ENCODE peak calls at places on chromosomes 11 and 22, in seven cellular contexts. B is BJ; A is right cardiac atrium; O is aorta; S is dorsolateral prefrontal cortex; T is lower lobe of right lung; Q is CD8-positive, alpha-beta memory T cell. N is an unnamed sample. For H3K27me3, the result is how much of the 10 kb centered on the place peaks cover.

GRCh38 chr11:129694538-129694937 is 121.1 kb upstream of the TMEM45B start:
- DNase-seq in Q (no peak), T (no peak), A (no peak), B (no peak), O (no peak), S (no peak), N (no peak)

GRCh38 chr11:34633990-34634725 is 13.3 kb downstream of the EHF start:
- DNase-seq in Q (no peak), A (no peak), B (no peak), S (no peak), T (no peak), O (no peak), N (no peak)

GRCh38 chr11:132072044-132072879 is 701.8 kb downstream of the NTM start:
- DNase-seq in S (no peak), Q (no peak), O (no peak), A (no peak), T (no peak), B (peak), N (no peak)

GRCh38 chr22:34036936-34037335 is 116.7 kb upstream of the LARGE1 start:
- DNase-seq in O (no peak), S (no peak), Q (no peak), B (no peak), A (no peak), T (no peak), N (no peak)

GRCh38 chr11:66919938-66920337 is 38.2 kb downstream of the PC start:
- DNase-seq in A (no peak), S (no peak), B (no peak), T (no peak), O (no peak), Q (no peak), N (no peak)

GRCh38 chr11:119734788-119735187 is 5.8 kb upstream of the NECTIN1 start:
- DNase-seq in Q (no peak), S (no peak), T (no peak), B (no peak), A (no peak), O (no peak), N (no peak)

GRCh38 chr11:36577859-36578258 is 10.1 kb downstream of the RAG1 start:
- DNase-seq in O (no peak), Q (no peak), T (no peak), A (no peak), B (peak), S (no peak), N (no peak)

GRCh38 chr22:48433647-48434046 is 1394.0 kb downstream of the BRD1 start:
- DNase-seq in A (no peak), O (peak), S (peak), T (no peak), Q (no peak), B (no peak), N (peak)

GRCh38 chr11:59755701-59756495 is 722 bp downstream of the STX3 start:
- DNase-seq in T (peak), B (no peak), O (peak), A (peak), S (peak), Q (peak), N (peak)

GRCh38 chr11:85595285-85595884 is 31.8 kb downstream of the DLG2 start:
- DNase-seq in T (no peak), O (no peak), S (no peak), A (no peak), B (peak), Q (no peak), N (no peak)

GRCh38 chr11:105135873-105136272 is 3.7 kb downstream of the CARD18 start:
- DNase-seq in B (no peak), A (no peak), O (no peak), S (no peak), T (no peak), Q (no peak), N (no peak)

GRCh38 chr11:19952101-19952605 is 208.1 kb downstream of the DBX1 start:
- DNase-seq in O (no peak), S (no peak), Q (no peak), B (no peak), T (no peak), A (no peak), N (no peak)

GRCh38 chr11:34397120-34397519 is 39.3 kb upstream of the ABTB2 start:
- DNase-seq in A (no peak), T (no peak), O (no peak), Q (no peak), B (no peak), S (no peak), N (no peak)

GRCh38 chr11:83827940-83828554 is 541.9 kb upstream of the CCDC90B start:
- DNase-seq in A (no peak), S (no peak), Q (no peak), T (no peak), B (no peak), O (no peak), N (no peak)

GRCh38 chr11:43907028-43907966 is 26.7 kb downstream of the ALKBH3 start:
- DNase-seq in S (no peak), A (no peak), T (no peak), O (no peak), Q (no peak), B (no peak), N (no peak)

GRCh38 chr22:23816552-23816976 is 22.2 kb downstream of the DERL3 start:
- DNase-seq in A (no peak), T (peak), B (no peak), Q (no peak), O (no peak), S (no peak), N (peak)

GRCh38 chr11:15815246-15816209 is 540.8 kb downstream of the SOX6 start:
- DNase-seq in T (no peak), O (no peak), S (no peak), A (no peak), B (no peak), Q (no peak), N (no peak)

GRCh38 chr11:131064373-131064991 is 148.2 kb upstream of the SNX19 start:
- DNase-seq in O (peak), B (no peak), A (peak), S (peak), T (no peak), Q (no peak), N (no peak)

GRCh38 chr22:36433318-36434231 is 45.8 kb upstream of the MYH9 start:
- DNase-seq in O (no peak), T (peak), S (no peak), A (no peak), Q (no peak), B (no peak), N (no peak)

GRCh38 chr11:15776387-15776786 is 580.0 kb downstream of the SOX6 start:
- DNase-seq in B (no peak), A (no peak), S (no peak), O (no peak), Q (no peak), T (no peak), N (no peak)

GRCh38 chr22:22855617-22856308 is 31.9 kb upstream of the IGLL5 start:
- DNase-seq in T (no peak), O (no peak), B (no peak), A (no peak), S (no peak), Q (peak), N (no peak)

GRCh38 chr22:46737105-46737975 is 712 bp downstream of the CERK start:
- DNase-seq in B (no peak), A (no peak), T (no peak), Q (peak), O (peak), S (no peak), N (peak)

GRCh38 chr11:132941024-132941646 is 591.2 kb downstream of the OPCML start:
- DNase-seq in O (no peak), A (no peak), T (no peak), S (no peak), B (peak), Q (no peak), N (no peak)

GRCh38 chr22:43862882-43863202 is 529 bp upstream of the SULT4A1 start:
- DNase-seq in Q (no peak), S (no peak), A (no peak), B (no peak), T (no peak), O (peak), N (no peak)

GRCh38 chr11:43937434-43938411 is 4.7 kb upstream of the C11orf96 start:
- DNase-seq in S (no peak), O (peak), T (no peak), A (no peak), B (no peak), Q (no peak), N (no peak)

GRCh38 chr11:73875840-73876239 is 806 bp downstream of the COA4 start:
- DNase-seq in S (no peak), A (no peak), B (no peak), T (no peak), O (no peak), Q (no peak), N (no peak)

GRCh38 chr11:18566406-18566805 is 22.1 kb downstream of the UEVLD start:
- DNase-seq in B (no peak), Q (no peak), S (no peak), T (no peak), A (no peak), O (no peak), N (no peak)

GRCh38 chr11:117723625-117724024 is 73.4 kb downstream of the DSCAML1 start:
- DNase-seq in Q (no peak), B (no peak), T (no peak), O (no peak), S (peak), A (no peak), N (peak)

GRCh38 chr11:34158661-34159060 is 53.2 kb downstream of the NAT10 start:
- DNase-seq in S (no peak), T (no peak), O (no peak), A (no peak), B (no peak), Q (no peak), N (no peak)

GRCh38 chr11:11567862-11568650 is 53.7 kb downstream of the GALNT18 start:
- DNase-seq in Q (no peak), A (no peak), O (no peak), T (no peak), S (no peak), B (no peak), N (no peak)

GRCh38 chr22:24981066-24981465 is 28.6 kb downstream of the KIAA1671 start:
- DNase-seq in T (no peak), B (no peak), O (no peak), A (no peak), Q (no peak), S (no peak), N (no peak)

GRCh38 chr11:122556605-122557004 is 98.9 kb upstream of the UBASH3B start:
- DNase-seq in O (no peak), Q (no peak), A (peak), T (no peak), S (no peak), B (no peak), N (peak)

GRCh38 chr11:34492806-34493414 is 20.7 kb downstream of the ELF5 start:
- DNase-seq in A (peak), S (no peak), T (peak), Q (no peak), O (no peak), B (no peak), N (no peak)

GRCh38 chr11:17014321-17014773 is at the start of gene PLEKHA7:
- DNase-seq in S (no peak), O (no peak), T (no peak), A (no peak), B (no peak), Q (no peak), N (peak)

GRCh38 chr11:88414981-88415391 is 77.5 kb upstream of the CTSC start:
- DNase-seq in Q (no peak), S (no peak), O (no peak), A (no peak), B (no peak), T (no peak), N (no peak)

GRCh38 chr22:19713650-19714319 is 518 bp upstream of the SEPTIN5 start:
- DNase-seq in S (no peak), Q (no peak), T (no peak), A (no peak), O (no peak), B (no peak), N (peak)

GRCh38 chr11:110172666-110173065 is 79.5 kb downstream of the ZC3H12C start:
- DNase-seq in T (no peak), S (no peak), Q (no peak), B (no peak), A (no peak), O (no peak), N (no peak)

GRCh38 chr11:11263238-11264030 is 89.6 kb downstream of the CSNK2A3 start:
- DNase-seq in T (no peak), O (no peak), S (no peak), A (no peak), Q (no peak), B (no peak), N (no peak)

GRCh38 chr11:107961480-107961879 is 33.2 kb downstream of the RAB39A start:
- DNase-seq in O (no peak), A (no peak), T (no peak), B (no peak), Q (no peak), S (no peak), N (no peak)

GRCh38 chr11:107953506-107953905 is 25.3 kb downstream of the RAB39A start:
- DNase-seq in T (no peak), O (no peak), B (no peak), A (no peak), S (no peak), Q (no peak), N (no peak)

GRCh38 chr11:107951105-107951504 is 22.9 kb downstream of the RAB39A start:
- DNase-seq in S (no peak), B (no peak), O (no peak), A (no peak), Q (no peak), T (no peak), N (no peak)

GRCh38 chr11:107957109-107957588 is 28.9 kb downstream of the RAB39A start:
- DNase-seq in S (no peak), O (no peak), Q (no peak), B (peak), T (no peak), A (no peak), N (no peak)

GRCh38 chr11:107956543-107956942 is 28.3 kb downstream of the RAB39A start:
- DNase-seq in B (no peak), Q (no peak), A (no peak), T (no peak), S (no peak), O (no peak), N (no peak)
- H3K27me3 ChIP-seq in B (under half), Q (under half), A (under half), T (under half), S (under half), O (under half), N (under half)

DNA sequence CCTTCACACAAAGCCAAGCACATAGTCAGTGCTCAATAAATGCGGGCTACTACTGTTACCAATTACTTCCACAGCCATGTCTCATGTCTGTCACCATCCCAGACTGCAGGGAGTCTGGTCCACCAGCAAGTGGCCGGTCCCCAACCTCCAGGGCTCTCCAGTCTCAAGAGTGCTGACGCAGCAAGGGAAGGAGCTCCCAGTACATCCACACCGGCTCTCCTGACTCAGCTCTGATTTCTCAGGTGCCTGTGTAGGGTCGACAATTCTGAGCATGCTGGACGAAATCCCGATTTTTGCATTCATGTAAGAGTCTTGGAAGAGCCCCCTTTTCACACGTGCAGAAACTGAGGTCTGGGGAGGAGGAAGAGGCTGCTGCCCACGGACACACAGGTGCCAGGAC is 10.3 kb upstream of the NEFH start:
- DNase-seq in T (no peak), B (no peak), A (no peak), Q (no peak), S (no peak), O (no peak), N (no peak)
- H3K27me3 ChIP-seq in T (under half), B (under half), A (under half), Q (under half), S (under half), O (under half), N (under half)

DNA sequence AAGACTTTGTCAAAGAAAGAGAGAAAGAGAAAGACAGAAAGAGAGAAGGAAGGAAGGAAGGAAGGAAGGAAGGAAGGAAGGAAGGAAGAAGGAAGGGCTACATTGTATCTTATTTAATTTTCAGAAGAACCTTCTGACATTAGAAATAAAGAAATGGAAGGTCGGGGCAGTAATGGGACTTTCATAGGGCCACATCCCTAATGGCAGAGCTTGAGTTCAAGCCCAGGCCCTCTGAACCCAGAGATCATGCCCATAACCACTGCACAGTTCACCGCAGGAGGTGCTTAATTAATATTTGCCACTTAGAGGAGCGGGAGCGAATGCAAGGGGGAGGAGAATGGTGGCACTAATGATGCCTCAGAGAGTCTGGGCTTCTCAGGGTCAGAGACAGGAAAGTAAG is 233.3 kb downstream of the MN1 start:
- DNase-seq in O (no peak), S (no peak), A (no peak), Q (no peak), T (no peak), B (no peak), N (peak)
- H3K27me3 ChIP-seq in O (under half), S (under half), A (under half), Q (under half), T (under half), B (under half), N (under half)

GRCh38 chr11:124839051-124839971 is 25.9 kb upstream of the ROBO3 start:
- DNase-seq in A (no peak), Q (no peak), S (no peak), O (no peak), T (no peak), B (no peak), N (peak)
- H3K27me3 ChIP-seq in A (under half), Q (half or more), S (half or more), O (under half), T (half or more), B (under half), N (half or more)